ENCODE peak calls at places on chromosomes 13 and 19, in six cellular contexts. U is neuronal stem cell, T is IMR-90, O is mesenchymal stem cell, K is H1, M is trophoblast cell. I is an unnamed sample.

GRCh38 chr13:29958476-29958875 is 108.1 kb upstream of the UBL3 start:
- DNase-seq in U (no peak), T (no peak), O (no peak), K (no peak), M (no peak), I (no peak)

GRCh38 chr19:5927439-5927821 is 13.4 kb downstream of the CAPS start:
- DNase-seq in U (no peak), T (no peak), O (no peak), K (no peak), M (no peak), I (no peak)

GRCh38 chr19:48196933-48197665 is 26.6 kb downstream of the ZSWIM9 start:
- DNase-seq in U (no peak), T (no peak), O (no peak), K (no peak), M (no peak), I (no peak)

GRCh38 chr13:106756446-106756845 is 188.5 kb upstream of the ARGLU1 start:
- DNase-seq in U (peak; percentile 55), T (no peak), O (no peak), K (no peak), M (no peak), I (peak; percentile 47)

GRCh38 chr13:27023385-27023784 is 148.2 kb downstream of the USP12 start:
- DNase-seq in U (no peak), T (no peak), O (no peak), K (no peak), M (no peak), I (peak; percentile 12)

GRCh38 chr13:28384789-28385188 is 110.1 kb downstream of the FLT1 start:
- DNase-seq in U (no peak), T (no peak), O (no peak), K (no peak), M (no peak), I (no peak)

GRCh38 chr19:6736917-6737283 is 480 bp downstream of the GPR108 start:
- DNase-seq in U (no peak), T (no peak), O (no peak), K (no peak), M (no peak), I (no peak)

GRCh38 chr13:79501538-79502232 is 20.7 kb downstream of the NDFIP2 start:
- DNase-seq in U (no peak), T (peak; percentile 40), O (peak; percentile 38), K (no peak), M (no peak), I (no peak)

GRCh38 chr19:50167314-50167721 is 4.2 kb upstream of the IZUMO2 start:
- DNase-seq in U (peak; percentile 56), T (no peak), O (no peak), K (no peak), M (no peak), I (no peak)

DNA sequence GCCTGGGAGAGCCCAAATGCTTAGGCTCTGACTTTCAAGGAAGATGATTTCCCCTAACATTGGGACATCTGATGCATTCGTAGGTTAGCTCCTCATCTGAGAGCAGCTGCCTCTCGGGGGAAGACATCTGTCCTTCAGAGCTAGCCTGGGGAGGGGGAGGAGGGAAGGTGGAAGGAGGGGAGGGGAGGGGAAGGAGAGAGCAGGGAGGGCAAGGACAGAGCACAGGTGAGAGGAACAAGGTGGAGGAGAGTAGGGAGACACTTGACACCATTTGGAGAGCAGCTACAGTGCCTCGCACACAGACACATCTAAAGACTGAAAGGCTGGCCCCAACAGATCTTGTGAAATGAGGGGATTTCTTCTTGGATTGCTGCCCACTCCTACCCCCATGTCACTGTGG is 103.8 kb downstream of the ZDHHC20 start:
- DNase-seq in U (no peak), T (no peak), O (no peak), K (no peak), M (no peak), I (peak; percentile 43)
- H3K14ac ChIP-seq in U (no peak overlapping the region), T (no peak overlapping the region), O (no peak overlapping the region), K (no peak overlapping the region), M (no peak overlapping the region), I (no peak overlapping the region)

GRCh38 chr19:45094707-45095106 is 1.7 kb downstream of the PPP1R37 start:
- DNase-seq in U (no peak), T (no peak), O (no peak), K (no peak), M (no peak), I (no peak)
- H3K14ac ChIP-seq in U (no peak overlapping the region), T (no peak overlapping the region), O (no peak overlapping the region), K (no peak overlapping the region), M (no peak overlapping the region), I (no peak overlapping the region)

GRCh38 chr13:42895781-42896180 is 96.3 kb downstream of the EPSTI1 start:
- DNase-seq in U (no peak), T (no peak), O (no peak), K (no peak), M (no peak), I (no peak)

GRCh38 chr13:42891591-42891990 is 100.5 kb downstream of the EPSTI1 start:
- DNase-seq in U (no peak), T (no peak), O (no peak), K (no peak), M (no peak), I (no peak)

GRCh38 chr13:42893346-42893745 is 98.7 kb downstream of the EPSTI1 start:
- DNase-seq in U (no peak), T (peak; percentile 50), O (peak; percentile 26), K (no peak), M (no peak), I (no peak)

GRCh38 chr13:42892760-42893159 is 99.3 kb downstream of the EPSTI1 start:
- DNase-seq in U (no peak), T (peak; percentile 49), O (peak; percentile 32), K (no peak), M (no peak), I (no peak)

DNA sequence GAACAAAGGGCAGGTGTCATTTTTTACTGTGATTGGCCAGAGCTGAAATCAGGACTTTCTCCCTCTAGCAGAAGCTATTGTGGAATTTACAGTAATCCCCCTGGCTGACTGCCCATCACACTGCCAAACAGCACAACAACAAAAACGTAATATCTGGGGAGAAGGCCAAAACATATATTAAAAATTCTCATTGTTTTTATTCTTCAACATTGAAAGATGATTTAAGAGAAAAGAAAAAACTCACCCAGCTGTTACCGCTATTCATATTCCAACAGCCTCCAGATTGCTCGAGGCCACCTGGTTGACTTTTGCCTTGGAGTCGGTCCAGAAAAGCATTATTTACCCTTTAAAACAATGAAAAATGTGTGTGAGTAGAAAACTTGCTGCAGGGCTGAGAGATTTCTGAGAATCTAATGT is 97.3 kb downstream of the EPSTI1 start:
- DNase-seq in U (no peak), T (peak; percentile 36), O (no peak), K (no peak), M (no peak), I (no peak)
- H3K14ac ChIP-seq in U (no peak overlapping the region), T (no peak overlapping the region), O (no peak overlapping the region), K (no peak overlapping the region), M (no peak overlapping the region), I (no peak overlapping the region)

DNA sequence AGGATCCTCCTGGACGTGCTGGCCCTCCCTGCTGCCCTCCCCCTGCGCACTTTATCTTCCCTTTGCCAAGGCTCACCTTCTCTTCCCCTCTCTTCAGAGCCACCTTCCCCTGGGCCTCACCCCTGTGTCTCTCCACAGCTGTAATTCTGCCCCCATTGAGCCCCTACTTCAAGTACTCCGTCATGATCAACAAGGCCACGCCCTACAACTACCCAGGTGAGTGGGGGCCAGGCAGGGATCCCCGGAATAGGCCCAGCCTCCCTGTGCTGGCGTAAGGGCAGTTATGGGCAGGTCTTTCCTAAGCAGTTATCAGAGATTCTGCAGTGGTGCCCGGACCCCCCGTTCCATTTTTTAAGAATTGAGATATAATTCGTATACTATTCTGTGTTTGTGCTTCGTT is 3.1 kb downstream of the NDUFA3 start:
- DNase-seq in U (no peak), T (no peak), O (no peak), K (no peak), M (no peak), I (no peak)
- H3K14ac ChIP-seq in U (no peak overlapping the region), T (no peak overlapping the region), O (no peak overlapping the region), K (no peak overlapping the region), M (no peak overlapping the region), I (no peak overlapping the region)

GRCh38 chr19:38639679-38640078 is 7.8 kb upstream of the ACTN4 start:
- DNase-seq in U (no peak), T (no peak), O (no peak), K (no peak), M (no peak), I (no peak)

GRCh38 chr19:38635483-38636399 is 11.7 kb upstream of the ACTN4 start:
- DNase-seq in U (no peak), T (no peak), O (no peak), K (no peak), M (no peak), I (no peak)

GRCh38 chr19:38632476-38633213 is 13.7 kb downstream of the EIF3K start:
- DNase-seq in U (no peak), T (no peak), O (no peak), K (no peak), M (no peak), I (no peak)

GRCh38 chr19:38638461-38638860 is 9.0 kb upstream of the ACTN4 start:
- DNase-seq in U (no peak), T (no peak), O (no peak), K (no peak), M (peak; percentile 98), I (no peak)

GRCh38 chr19:38634757-38635482 is 12.5 kb upstream of the ACTN4 start:
- DNase-seq in U (peak; percentile 69), T (peak; percentile 54), O (peak; percentile 71), K (no peak), M (peak; percentile 56), I (peak; percentile 81)
- H3K14ac ChIP-seq in U (no peak overlapping the region), T (no peak overlapping the region), O (no peak overlapping the region), K (no peak overlapping the region), M (no peak overlapping the region), I (no peak overlapping the region)

GRCh38 chr13:97629601-97630272 is 195.8 kb downstream of the RAP2A start:
- DNase-seq in U (no peak), T (no peak), O (no peak), K (no peak), M (no peak), I (no peak)
- H3K14ac ChIP-seq in U (no peak overlapping the region), T (no peak overlapping the region), O (no peak overlapping the region), K (no peak overlapping the region), M (no peak overlapping the region), I (no peak overlapping the region)

GRCh38 chr19:2419754-2420153 is 7.6 kb downstream of the TIMM13 start:
- DNase-seq in U (no peak), T (no peak), O (no peak), K (no peak), M (no peak), I (no peak)
- H3K14ac ChIP-seq in U (no peak overlapping the region), T (no peak overlapping the region), O (no peak overlapping the region), K (no peak overlapping the region), M (no peak overlapping the region), I (no peak overlapping the region)

GRCh38 chr19:1254530-1255185 is 6.3 kb downstream of the MIDN start:
- DNase-seq in U (no peak), T (no peak), O (no peak), K (no peak), M (no peak), I (no peak)
- H3K14ac ChIP-seq in U (no peak overlapping the region), T (peak overlapping the region; percentile 85), O (no peak overlapping the region), K (no peak overlapping the region), M (no peak overlapping the region), I (no peak overlapping the region)